ENCODE peak calls at places on chromosomes 7 and 10, in nine cellular contexts. E is dorsolateral prefrontal cortex; P is left ventricle myocardium inferior; O is CD4-positive, alpha-beta T cell; D is cardiac muscle cell; T is iris pigment epithelial cell; W is left cardiac atrium; N is activated gamma-delta T cell; S is B cell. Y is an unnamed sample.

GRCh38 chr7:69708857-69709256 is 110.6 kb downstream of the AUTS2 start:
- DNase-seq in E (no peak), P (no peak), O (no peak), D (peak), T (peak), W (peak), N (no peak), S (no peak), Y (no peak)

GRCh38 chr10:126571203-126571602 is 99.3 kb downstream of the C10orf90 start:
- DNase-seq in E (no peak), P (no peak), O (no peak), D (no peak), T (no peak), W (no peak), N (no peak), S (no peak), Y (no peak)

GRCh38 chr7:7176421-7177043 is 5.8 kb upstream of the C1GALT1 start:
- DNase-seq in E (no peak), P (no peak), O (no peak), D (no peak), T (peak), W (no peak), N (no peak), S (no peak), Y (no peak)

GRCh38 chr7:72048420-72048819 is 363.7 kb downstream of the CALN1 start:
- DNase-seq in E (no peak), P (no peak), O (no peak), D (no peak), T (no peak), W (no peak), N (no peak), S (no peak), Y (no peak)

GRCh38 chr10:63670291-63670898 is 149.2 kb downstream of the REEP3 start:
- DNase-seq in E (no peak), P (no peak), O (no peak), D (no peak), T (peak), W (peak), N (no peak), S (no peak), Y (no peak)

GRCh38 chr7:43761919-43762318 is 3.4 kb downstream of the BLVRA start:
- DNase-seq in E (no peak), P (no peak), O (no peak), D (no peak), T (no peak), W (no peak), N (no peak), S (no peak), Y (no peak)

GRCh38 chr7:133044722-133045473 is 37.0 kb downstream of the CHCHD3 start:
- DNase-seq in E (no peak), P (no peak), O (no peak), D (peak), T (no peak), W (no peak), N (no peak), S (no peak), Y (no peak)

GRCh38 chr7:19051767-19052375 is 65.6 kb downstream of the TWIST1 start:
- DNase-seq in E (no peak), P (peak), O (no peak), D (no peak), T (peak), W (no peak), N (no peak), S (peak), Y (no peak)

GRCh38 chr7:104903781-104904180 is 110.2 kb upstream of the KMT2E start:
- DNase-seq in E (no peak), P (no peak), O (no peak), D (no peak), T (no peak), W (no peak), N (no peak), S (no peak), Y (no peak)

GRCh38 chr10:117439243-117439912 is 64.1 kb upstream of the PDZD8 start:
- DNase-seq in E (no peak), P (peak), O (no peak), D (no peak), T (peak), W (peak), N (no peak), S (no peak), Y (no peak)

GRCh38 chr7:149732611-149733010 is 40.8 kb downstream of the ZNF467 start:
- DNase-seq in E (peak), P (no peak), O (no peak), D (no peak), T (no peak), W (no peak), N (no peak), S (no peak), Y (no peak)

GRCh38 chr7:25965405-25966123 is 186.4 kb upstream of the NFE2L3 start:
- DNase-seq in E (no peak), P (no peak), O (no peak), D (no peak), T (peak), W (no peak), N (no peak), S (no peak), Y (no peak)

GRCh38 chr10:100359030-100359432 is 12.0 kb downstream of the SCD start:
- DNase-seq in E (no peak), P (no peak), O (no peak), D (no peak), T (no peak), W (no peak), N (no peak), S (no peak), Y (no peak)

GRCh38 chr7:127751723-127752448 is 99.9 kb downstream of the SND1 start:
- DNase-seq in E (no peak), P (no peak), O (no peak), D (no peak), T (peak), W (peak), N (no peak), S (no peak), Y (peak)

GRCh38 chr10:16386855-16387254 is 50.0 kb upstream of the PTER start:
- DNase-seq in E (no peak), P (no peak), O (no peak), D (no peak), T (no peak), W (no peak), N (no peak), S (no peak), Y (no peak)

GRCh38 chr7:53491041-53491440 is 455.6 kb downstream of the POM121L12 start:
- DNase-seq in E (no peak), P (no peak), O (no peak), D (no peak), T (no peak), W (no peak), N (no peak), S (no peak), Y (no peak)

GRCh38 chr10:78277734-78278404 is 244.2 kb downstream of the RPS24 start:
- DNase-seq in E (peak), P (peak), O (no peak), D (no peak), T (peak), W (peak), N (no peak), S (no peak), Y (no peak)

GRCh38 chr10:61842755-61843497 is 58.6 kb upstream of the ARID5B start:
- DNase-seq in E (no peak), P (no peak), O (no peak), D (no peak), T (peak), W (no peak), N (no peak), S (no peak), Y (no peak)

GRCh38 chr7:28316489-28316888 is 95.8 kb upstream of the CREB5 start:
- DNase-seq in E (no peak), P (no peak), O (no peak), D (no peak), T (peak), W (no peak), N (no peak), S (no peak), Y (no peak)

GRCh38 chr7:12102101-12102500 is 109.0 kb upstream of the TMEM106B start:
- DNase-seq in E (no peak), P (no peak), O (no peak), D (no peak), T (no peak), W (no peak), N (no peak), S (no peak), Y (no peak)

GRCh38 chr10:70331486-70332268 is 47.9 kb upstream of the NPFFR1 start:
- DNase-seq in E (peak), P (peak), O (no peak), D (peak), T (peak), W (no peak), N (no peak), S (peak), Y (no peak)

GRCh38 chr7:79598351-79598750 is 144.9 kb upstream of the MAGI2 start:
- DNase-seq in E (no peak), P (no peak), O (no peak), D (no peak), T (no peak), W (no peak), N (no peak), S (no peak), Y (no peak)

GRCh38 chr7:153432056-153432455 is 620.1 kb upstream of the DPP6 start:
- DNase-seq in E (no peak), P (no peak), O (no peak), D (peak), T (no peak), W (no peak), N (no peak), S (no peak), Y (no peak)

GRCh38 chr7:128911441-128912031 is 1.0 kb upstream of the KCP start:
- DNase-seq in E (no peak), P (peak), O (no peak), D (peak), T (no peak), W (peak), N (no peak), S (no peak), Y (no peak)

GRCh38 chr7:134562136-134562535 is 13.2 kb downstream of the AKR1B15 start:
- DNase-seq in E (no peak), P (no peak), O (peak), D (no peak), T (peak), W (no peak), N (no peak), S (no peak), Y (no peak)

GRCh38 chr10:128860574-128860973 is 606.5 kb upstream of the MGMT start:
- DNase-seq in E (no peak), P (no peak), O (no peak), D (no peak), T (no peak), W (no peak), N (no peak), S (no peak), Y (no peak)